ENCODE peak calls at places on chromosomes 7 and 10, in four cellular contexts. J is HuH-7, S is SK-N-DZ, V is OCI-LY7. Q is an unnamed sample.

GRCh38 chr7:151945224-151945623 is 11.0 kb upstream of the GALNTL5 start:
- DNase-seq in J (no peak), S (no peak), V (no peak), Q (no peak)

GRCh38 chr7:122310119-122311021 is 5.8 kb upstream of the FEZF1 start:
- DNase-seq in J (no peak), S (peak), V (no peak), Q (no peak)

GRCh38 chr10:62171791-62172190 is 96.9 kb downstream of the RTKN2 start:
- DNase-seq in J (no peak), S (no peak), V (no peak), Q (no peak)

GRCh38 chr7:123126691-123127090 is 73.1 kb downstream of the SLC13A1 start:
- DNase-seq in J (no peak), S (no peak), V (no peak), Q (no peak)

GRCh38 chr7:2645274-2645868 is 13.6 kb downstream of the TTYH3 start:
- DNase-seq in J (no peak), S (peak), V (peak), Q (no peak)

GRCh38 chr7:159105845-159106614 is 38.6 kb downstream of the VIPR2 start:
- DNase-seq in J (no peak), S (no peak), V (no peak), Q (no peak)

GRCh38 chr10:1432161-1432560 is 305.2 kb downstream of the ADARB2 start:
- DNase-seq in J (no peak), S (no peak), V (no peak), Q (no peak)

GRCh38 chr7:380724-381210 is 90.8 kb downstream of the FOXL3 start:
- DNase-seq in J (no peak), S (no peak), V (no peak), Q (no peak)

Q was measured in A549.